ENCODE peak calls at places on chromosomes 4 and X, in seven cellular contexts. V is IMR-90, M is stomach, F is HCT116, D is thyroid gland, B is HepG2, G is vagina. L is an unnamed sample.

GRCh38 chrX:123728554-123728953 is 4.3 kb downstream of the THOC2 start:
- DNase-seq in M (no peak), G (no peak), V (no peak), D (no peak), F (no peak), B (no peak), L (no peak)

GRCh38 chrX:57266275-57266674 is 20.2 kb upstream of the FAAH2 start:
- DNase-seq in B (no peak), G (no peak), F (no peak), V (no peak), M (no peak), D (no peak), L (no peak)

GRCh38 chr4:57305836-57306235 is 195.7 kb upstream of the IGFBP7 start:
- DNase-seq in G (no peak), D (no peak), V (no peak), M (no peak), B (no peak), F (no peak), L (no peak)

GRCh38 chr4:66300336-66300934 is 630.1 kb upstream of the EPHA5 start:
- DNase-seq in B (no peak), V (no peak), G (no peak), D (no peak), F (no peak), M (no peak), L (no peak)

GRCh38 chrX:118528089-118528753 is 32.6 kb downstream of the DOCK11 start:
- DNase-seq in V (no peak), M (no peak), D (no peak), F (no peak), G (no peak), B (no peak), L (no peak)

GRCh38 chr4:83255584-83255983 is 29.0 kb downstream of the COQ2 start:
- DNase-seq in D (no peak), F (peak), V (peak), B (no peak), M (no peak), G (no peak), L (no peak)

GRCh38 chr4:120902925-120903324 is 19.6 kb downstream of the PRDM5 start:
- DNase-seq in M (no peak), F (no peak), V (no peak), D (no peak), B (no peak), G (no peak), L (no peak)

GRCh38 chr4:82371398-82371972 is 2.3 kb downstream of the HNRNPD start:
- DNase-seq in M (no peak), G (no peak), V (peak), F (no peak), D (no peak), B (no peak), L (no peak)

GRCh38 chrX:19535481-19535880 is 20.2 kb upstream of the MAP3K15 start:
- DNase-seq in M (no peak), D (no peak), G (no peak), V (peak), B (peak), F (no peak), L (no peak)

GRCh38 chr4:151689211-151689991 is 71.4 kb downstream of the GATB start:
- DNase-seq in G (no peak), F (no peak), D (peak), M (no peak), V (no peak), B (no peak), L (no peak)

GRCh38 chrX:46704767-46705386 is 54.0 kb downstream of the SLC9A7 start:
- DNase-seq in B (no peak), G (no peak), F (no peak), M (no peak), D (no peak), V (peak), L (no peak)

GRCh38 chr4:165621983-165622382 is 243.2 kb downstream of the CPE start:
- DNase-seq in G (no peak), D (no peak), B (no peak), V (no peak), F (no peak), M (no peak), L (no peak)

GRCh38 chr4:89175611-89176010 is 64.3 kb downstream of the TIGD2 start:
- DNase-seq in F (no peak), D (no peak), B (no peak), G (no peak), V (no peak), M (no peak), L (no peak)

GRCh38 chrX:20595928-20596550 is 329.3 kb upstream of the RPS6KA3 start:
- DNase-seq in D (peak), G (no peak), B (no peak), F (no peak), V (no peak), M (no peak), L (no peak)

GRCh38 chrX:8245411-8245810 is 74.3 kb upstream of the VCX2 start:
- DNase-seq in B (no peak), G (no peak), V (no peak), F (no peak), M (no peak), D (no peak), L (no peak)

GRCh38 chrX:30949554-30949953 is 60.5 kb upstream of the TAB3 start:
- DNase-seq in D (no peak), M (no peak), V (no peak), G (no peak), B (no peak), F (no peak), L (no peak)

GRCh38 chr4:15893967-15894366 is 44.6 kb downstream of the FGFBP1 start:
- DNase-seq in G (no peak), V (peak), M (no peak), B (no peak), F (peak), D (no peak), L (no peak)

GRCh38 chr4:159048166-159048886 is 54.6 kb upstream of the RAPGEF2 start:
- DNase-seq in M (peak), V (peak), D (peak), G (no peak), B (peak), F (no peak), L (peak)

GRCh38 chr4:11259837-11260236 is 168.9 kb downstream of the HS3ST1 start:
- DNase-seq in F (no peak), M (no peak), B (no peak), V (no peak), D (no peak), G (no peak), L (no peak)

GRCh38 chrX:120213438-120214265 is 37.0 kb upstream of the ZBTB33 start:
- DNase-seq in B (peak), V (peak), M (peak), F (peak), D (peak), G (no peak), L (no peak)

GRCh38 chrX:1491851-1492349 is 39.2 kb upstream of the ASMTL start:
- DNase-seq in D (no peak), G (no peak), B (peak), M (no peak), F (peak), V (no peak), L (peak)

GRCh38 chrX:38275615-38276014 is 51.7 kb downstream of the RPGR start:
- DNase-seq in F (peak), G (no peak), V (peak), M (no peak), B (peak), D (no peak), L (no peak)

GRCh38 chr4:5711479-5712184 is 631 bp downstream of the EVC start:
- DNase-seq in M (no peak), D (peak), B (peak), V (peak), F (no peak), G (no peak), L (no peak)

GRCh38 chr4:24472514-24473308 is 111.6 kb downstream of the DHX15 start:
- DNase-seq in V (peak), F (peak), M (peak), B (peak), D (peak), G (no peak), L (peak)

GRCh38 chr4:182806259-182807252 is 110.6 kb downstream of the DCTD start:
- DNase-seq in B (peak), G (no peak), M (peak), D (peak), F (peak), V (peak), L (peak)

GRCh38 chr4:187547281-187547680 is 448.3 kb upstream of the ZFP42 start:
- DNase-seq in B (no peak), D (peak), M (no peak), G (no peak), V (no peak), F (no peak), L (no peak)

GRCh38 chr4:112516076-112516385 is at the start of gene NEUROG2:
- DNase-seq in M (no peak), F (no peak), G (no peak), B (no peak), D (no peak), V (no peak), L (no peak)

GRCh38 chr4:112515278-112516075 is 503 bp downstream of the NEUROG2 start:
- DNase-seq in F (no peak), V (no peak), M (no peak), B (no peak), G (no peak), D (peak), L (no peak)

GRCh38 chr4:112517911-112518310 is 1.9 kb upstream of the NEUROG2 start:
- DNase-seq in M (no peak), G (no peak), V (no peak), D (no peak), F (no peak), B (no peak), L (no peak)

GRCh38 chr4:112517067-112517588 is 1.1 kb upstream of the NEUROG2 start:
- DNase-seq in G (no peak), V (no peak), M (no peak), D (no peak), B (no peak), F (no peak), L (no peak)

GRCh38 chr4:112516401-112517066 is 554 bp upstream of the NEUROG2 start:
- DNase-seq in D (no peak), F (no peak), B (no peak), V (no peak), G (no peak), M (no peak), L (no peak)
- TF ChIP-seq CTCF in D (no peak), F (no peak), B (no peak), V (no peak), G (no peak), M (no peak), L (no peak)

GRCh38 chr4:128385683-128386304 is 98.2 kb upstream of the PGRMC2 start:
- DNase-seq in V (peak), G (no peak), D (peak), B (peak), M (no peak), F (no peak), L (no peak)

GRCh38 chr4:128387600-128388351 is 100.2 kb upstream of the PGRMC2 start:
- DNase-seq in V (peak), B (no peak), G (no peak), M (no peak), F (no peak), D (no peak), L (no peak)

GRCh38 chr4:128385199-128385598 is 97.6 kb upstream of the PGRMC2 start:
- DNase-seq in V (no peak), B (no peak), M (no peak), F (no peak), D (no peak), G (no peak), L (no peak)

GRCh38 chr4:128388352-128388630 is 100.7 kb upstream of the PGRMC2 start:
- DNase-seq in B (no peak), F (no peak), V (no peak), G (no peak), D (no peak), M (no peak), L (no peak)

GRCh38 chr4:128386761-128387599 is 99.4 kb upstream of the PGRMC2 start:
- DNase-seq in D (peak), V (peak), M (peak), G (no peak), F (peak), B (no peak), L (peak)
- H3K4me3 ChIP-seq in D (no peak), V (no peak), M (no peak), G (no peak), F (no peak), B (no peak), L (no peak)

GRCh38 chr4:155758500-155759371 is at the start of gene GUCY1B1:
- DNase-seq in G (no peak), V (peak), F (no peak), D (peak), M (peak), B (no peak), L (peak)
- TF ChIP-seq POLR2A in G (peak), V (no peak), F (no peak), D (no peak), M (no peak), B (no peak), L (peak)

GRCh38 chrX:11667286-11667685 is 1.6 kb upstream of the ARHGAP6 start:
- DNase-seq in D (no peak), G (no peak), F (no peak), V (no peak), B (no peak), M (no peak), L (no peak)
- TF ChIP-seq CTCF in D (no peak), G (no peak), F (no peak), V (no peak), B (no peak), M (no peak), L (no peak)